ENCODE peak calls at places on chromosome 1, in four cellular contexts. O, B, D and L are unnamed samples.

GRCh38 chr1:12276225-12276624 is 46.4 kb downstream of the VPS13D start:
- DNase-seq in B (no peak), O (no peak), D (no peak), L (no peak)

GRCh38 chr1:41329662-41330587 is 31.3 kb upstream of the FOXO6 start:
- DNase-seq in O (no peak), D (no peak), B (no peak), L (no peak)

GRCh38 chr1:109156916-109157385 is 43.0 kb downstream of the ELAPOR1 start:
- DNase-seq in D (no peak), O (no peak), B (no peak), L (no peak)

GRCh38 chr1:93641527-93641926 is 40.1 kb downstream of the BCAR3 start:
- DNase-seq in O (no peak), D (no peak), B (no peak), L (no peak)

GRCh38 chr1:3469104-3469848 is 14.8 kb downstream of the ARHGEF16 start:
- DNase-seq in D (no peak), O (no peak), B (no peak), L (no peak)

GRCh38 chr1:8903908-8904650 is 25.6 kb upstream of the ENO1 start:
- DNase-seq in B (no peak), O (peak), D (no peak), L (no peak)

GRCh38 chr1:84758968-84759491 is 68.8 kb upstream of the SSX2IP start:
- DNase-seq in O (peak), D (no peak), B (no peak), L (no peak)

GRCh38 chr1:53765656-53766055 is 26.7 kb upstream of the GLIS1 start:
- DNase-seq in D (no peak), B (no peak), O (no peak), L (no peak)

GRCh38 chr1:220879509-220880366 is 495 bp downstream of the HLX start:
- DNase-seq in D (peak), O (peak), B (no peak), L (no peak)

GRCh38 chr1:147171399-147172167 is 687 bp downstream of the PRKAB2 start:
- DNase-seq in B (no peak), D (peak), O (no peak), L (no peak)

GRCh38 chr1:167790117-167790516 is 68.3 kb downstream of the MPZL1 start:
- DNase-seq in B (no peak), D (no peak), O (no peak), L (no peak)

GRCh38 chr1:241356187-241356518 is 852 bp downstream of the RGS7 start:
- DNase-seq in B (no peak), D (no peak), O (peak), L (no peak)

GRCh38 chr1:23646086-23646485 is 45.5 kb upstream of the RPL11 start:
- DNase-seq in O (no peak), D (no peak), B (no peak), L (no peak)

GRCh38 chr1:8879348-8880067 is 1.0 kb upstream of the ENO1 start:
- DNase-seq in O (no peak), B (no peak), D (no peak), L (peak)

GRCh38 chr1:227942021-227942715 is 5.6 kb downstream of the WNT9A start:
- DNase-seq in O (no peak), D (no peak), B (no peak), L (no peak)

GRCh38 chr1:99820546-99820945 is 29.6 kb upstream of the AGL start:
- DNase-seq in B (no peak), D (no peak), O (no peak), L (no peak)

GRCh38 chr1:109269981-109270622 is 12.8 kb downstream of the PSRC1 start:
- DNase-seq in O (no peak), B (no peak), D (no peak), L (no peak)

GRCh38 chr1:30899577-30900389 is 8.8 kb downstream of the SDC3 start:
- DNase-seq in D (no peak), O (no peak), B (no peak), L (no peak)

GRCh38 chr1:41500781-41501518 is 16.5 kb upstream of the EDN2 start:
- DNase-seq in D (no peak), O (no peak), B (no peak), L (no peak)

GRCh38 chr1:164767257-164768044 is 208.5 kb downstream of the PBX1 start:
- DNase-seq in O (no peak), B (no peak), D (no peak), L (no peak)

GRCh38 chr1:25796807-25797458 is 3.1 kb upstream of the SELENON start:
- DNase-seq in B (peak), D (peak), O (peak), L (peak)

GRCh38 chr1:35558374-35559316 is 1.0 kb downstream of the NCDN start:
- DNase-seq in D (no peak), O (peak), B (no peak), L (no peak)

GRCh38 chr1:176857632-176858031 is 306.9 kb downstream of the ASTN1 start:
- DNase-seq in D (no peak), O (no peak), B (no peak), L (no peak)

GRCh38 chr1:43238991-43239469 is 30.8 kb upstream of the TMEM125 start:
- DNase-seq in B (no peak), D (peak), O (no peak), L (no peak)

GRCh38 chr1:242208021-242208420 is 209.1 kb upstream of the MAP1LC3C start:
- DNase-seq in O (no peak), D (no peak), B (no peak), L (no peak)

GRCh38 chr1:35016406-35016805 is 15.3 kb downstream of the ZMYM6 start:
- DNase-seq in D (no peak), B (no peak), O (no peak), L (no peak)

GRCh38 chr1:201329286-201329685 is 46.0 kb downstream of the PKP1 start:
- DNase-seq in O (no peak), D (no peak), B (no peak), L (no peak)

GRCh38 chr1:151458936-151459330 is 361 bp downstream of the POGZ start:
- DNase-seq in B (peak), D (peak), O (peak), L (peak)

GRCh38 chr1:66938618-66939017 is 13.8 kb downstream of the MIER1 start:
- DNase-seq in D (no peak), O (no peak), B (no peak), L (no peak)

GRCh38 chr1:162689745-162690671 is 57.7 kb downstream of the DDR2 start:
- DNase-seq in B (no peak), O (no peak), D (no peak), L (no peak)

GRCh38 chr1:154720328-154721301 is 112.6 kb upstream of the ADAR start:
- DNase-seq in D (no peak), B (no peak), O (no peak), L (no peak)

GRCh38 chr1:115726161-115726560 is 42.4 kb downstream of the CASQ2 start:
- DNase-seq in O (no peak), D (no peak), B (no peak), L (no peak)

GRCh38 chr1:86507935-86508582 is 38.8 kb upstream of the CLCA4 start:
- DNase-seq in D (no peak), O (peak), B (no peak), L (no peak)

GRCh38 chr1:10525208-10525607 is 50.5 kb downstream of the PEX14 start:
- DNase-seq in B (no peak), D (no peak), O (no peak), L (no peak)